ENCODE peak calls at places on chromosomes 7 and 10, in six cellular contexts. I, M, D, T, G and R are unnamed samples.

GRCh38 chr10:128624656-128625530 is 498.7 kb upstream of the MKI67 start:
- DNase-seq in I (no peak), M (no peak), D (no peak), T (no peak), G (no peak), R (no peak)

GRCh38 chr7:47332681-47333080 is 249.2 kb downstream of the TNS3 start:
- DNase-seq in I (no peak), M (no peak), D (peak; percentile 27), T (no peak), G (no peak), R (no peak)

GRCh38 chr10:1155791-1156615 is 99.8 kb downstream of the WDR37 start:
- DNase-seq in I (no peak), M (no peak), D (no peak), T (no peak), G (no peak), R (no peak)

GRCh38 chr10:61472090-61472674 is 19.0 kb upstream of the TMEM26 start:
- DNase-seq in I (no peak), M (no peak), D (no peak), T (no peak), G (no peak), R (no peak)

GRCh38 chr10:118163227-118163626 is 116.5 kb upstream of the RAB11FIP2 start:
- DNase-seq in I (no peak), M (peak; percentile 65), D (no peak), T (no peak), G (no peak), R (no peak)

GRCh38 chr10:119253433-119254174 is 46.2 kb downstream of the GRK5 start:
- DNase-seq in I (no peak), M (peak; percentile 87), D (peak; percentile 65), T (peak; percentile 61), G (no peak), R (peak; percentile 92)

GRCh38 chr10:124394583-124394982 is 24.1 kb downstream of the OAT start:
- DNase-seq in I (no peak), M (no peak), D (no peak), T (no peak), G (no peak), R (no peak)

GRCh38 chr10:74753295-74754211 is 72.8 kb upstream of the KAT6B start:
- DNase-seq in I (no peak), M (no peak), D (no peak), T (no peak), G (no peak), R (no peak)

GRCh38 chr7:108813247-108814014 is 243.8 kb downstream of the DNAJB9 start:
- DNase-seq in I (no peak), M (no peak), D (no peak), T (no peak), G (no peak), R (no peak)

GRCh38 chr10:48605264-48605615 is 367 bp upstream of the ARHGAP22 start:
- DNase-seq in I (no peak), M (no peak), D (no peak), T (no peak), G (no peak), R (no peak)

GRCh38 chr10:26662864-26663263 is 34.6 kb upstream of the PDSS1 start:
- DNase-seq in I (no peak), M (no peak), D (no peak), T (no peak), G (no peak), R (no peak)

GRCh38 chr10:119447823-119448546 is 94.5 kb downstream of the RGS10 start:
- DNase-seq in I (no peak), M (peak; percentile 62), D (no peak), T (no peak), G (no peak), R (no peak)

GRCh38 chr7:39702133-39702532 is 78.8 kb downstream of the RALA start:
- DNase-seq in I (no peak), M (no peak), D (no peak), T (no peak), G (no peak), R (no peak)

GRCh38 chr7:42227523-42227922 is 9.5 kb downstream of the GLI3 start:
- DNase-seq in I (peak; percentile 65), M (no peak), D (no peak), T (no peak), G (no peak), R (no peak)

GRCh38 chr7:5012985-5013384 is 32.7 kb upstream of the RBAK start:
- DNase-seq in I (no peak), M (no peak), D (no peak), T (no peak), G (no peak), R (no peak)
- TF ChIP-seq CTCF in I (no peak), M (no peak), D (no peak), T (no peak), G (no peak), R (no peak)

DNA sequence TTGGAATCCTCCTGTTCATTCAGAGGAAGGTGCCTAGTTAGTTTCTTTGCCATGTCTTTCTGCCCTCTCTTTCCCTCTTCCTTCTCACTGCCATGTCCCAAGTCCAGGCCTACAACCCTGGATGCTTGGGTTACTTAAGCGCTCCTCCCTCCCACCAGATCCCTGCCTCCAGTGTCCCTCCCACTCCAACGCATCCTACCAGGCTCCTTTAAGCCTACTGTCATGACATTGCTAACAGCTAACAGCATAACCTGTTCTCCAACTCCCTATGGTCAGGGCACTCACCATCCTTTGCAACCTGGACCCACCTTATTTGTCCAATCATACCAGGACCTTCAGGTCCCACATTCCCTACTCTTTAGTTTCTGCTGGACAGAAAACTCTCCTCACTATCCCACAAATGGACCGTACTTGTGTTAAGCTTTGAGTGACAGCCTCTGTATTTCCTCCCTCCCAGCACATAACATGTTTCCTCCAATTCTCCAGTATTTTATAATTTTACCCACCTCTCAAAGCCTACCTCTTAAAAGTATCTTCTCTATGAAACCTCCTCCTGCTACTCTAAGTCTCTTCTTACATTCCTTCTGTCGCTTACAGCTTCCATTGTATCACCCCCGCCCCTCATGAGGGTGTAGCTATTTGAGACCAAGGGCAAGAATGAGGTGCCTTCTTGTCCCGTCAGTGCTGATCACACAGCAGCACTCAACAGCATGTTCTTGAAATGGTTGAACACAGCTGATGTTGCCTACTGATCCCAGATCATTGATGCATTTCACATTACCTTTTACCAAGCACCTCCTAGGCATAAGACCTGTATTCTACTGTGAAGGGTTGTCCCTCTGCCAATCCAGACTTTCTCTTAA is 1.7 kb downstream of the BLNK start:
- DNase-seq in I (peak; percentile 44), M (no peak), D (no peak), T (no peak), G (no peak), R (no peak)
- H3K4me3 ChIP-seq in I (peak overlapping the region; percentile 81), M (peak overlapping the region; percentile 41), D (peak overlapping the region; percentile 31), T (peak overlapping the region; percentile 54), G (peak overlapping the region; percentile 43), R (no peak overlapping the region)

DNA sequence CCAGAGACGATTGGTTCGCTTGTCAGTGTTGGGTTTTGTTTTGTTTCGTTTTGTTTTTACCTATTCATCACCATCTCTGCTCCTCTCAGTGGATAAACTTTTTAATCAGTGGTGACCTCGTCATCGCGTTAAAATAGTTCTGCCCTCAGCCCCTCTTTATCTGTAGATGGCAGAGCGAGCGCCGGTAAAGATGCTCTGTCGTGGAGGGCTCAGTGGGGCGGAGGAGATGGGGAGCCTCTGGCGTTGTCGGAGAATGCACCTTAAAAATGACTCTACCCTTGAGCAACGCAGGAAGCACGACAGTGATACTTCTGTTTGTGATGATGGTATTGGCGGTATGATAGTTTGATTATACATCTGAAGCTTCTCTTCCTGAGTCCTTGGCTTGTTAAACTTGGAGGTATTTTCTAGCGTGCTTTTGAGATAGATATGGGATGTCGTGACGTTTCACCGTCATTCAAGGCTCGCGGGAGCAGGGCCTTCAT is 554 bp downstream of the CSGALNACT2 start:
- DNase-seq in I (peak; percentile 71), M (no peak), D (peak; percentile 85), T (no peak), G (no peak), R (peak; percentile 47)
- TF ChIP-seq CTCF in I (no peak), M (no peak), D (no peak), T (no peak), G (no peak), R (no peak)

GRCh38 chr7:44141221-44141850 is at the start of gene MYL7:
- DNase-seq in I (no peak), M (peak; percentile 24), D (peak; percentile 63), T (peak; percentile 20), G (no peak), R (no peak)
- H3K4me3 ChIP-seq in I (no peak within 1 kb of the TSS), M (no peak within 1 kb of the TSS), D (no peak within 1 kb of the TSS), T (no peak within 1 kb of the TSS), G (no peak within 1 kb of the TSS), R (no peak within 1 kb of the TSS)